ENCODE peak calls at places on chromosomes 1 and 21, in six cellular contexts. W, S, T, P, N and K are unnamed samples.

GRCh38 chr1:235074335-235075120 is 54.1 kb downstream of the TOMM20 start:
- DNase-seq in W (peak; percentile 34), S (no peak), T (peak; percentile 75), P (peak; percentile 67), N (no peak), K (no peak)

GRCh38 chr1:105172803-105173202 is 1423.1 kb downstream of the AMY1C start:
- DNase-seq in W (no peak), S (no peak), T (no peak), P (no peak), N (no peak), K (no peak)

GRCh38 chr1:170586321-170586855 is 54.4 kb downstream of the GORAB start:
- DNase-seq in W (no peak), S (no peak), T (no peak), P (no peak), N (no peak), K (no peak)

GRCh38 chr1:42333662-42334239 is 1.3 kb downstream of the FOXJ3 start:
- DNase-seq in W (no peak), S (no peak), T (no peak), P (no peak), N (no peak), K (no peak)

GRCh38 chr1:156870734-156871133 is 10.1 kb downstream of the NTRK1 start:
- DNase-seq in W (peak; percentile 92), S (no peak), T (peak; percentile 49), P (peak; percentile 81), N (no peak), K (no peak)

GRCh38 chr1:199168895-199169294 is 530.1 kb downstream of the PTPRC start:
- DNase-seq in W (no peak), S (no peak), T (no peak), P (no peak), N (no peak), K (no peak)

GRCh38 chr1:19220991-19221390 is 10.9 kb upstream of the UBR4 start:
- DNase-seq in W (no peak), S (no peak), T (no peak), P (no peak), N (no peak), K (no peak)

GRCh38 chr1:22123901-22124404 is 18.9 kb downstream of the WNT4 start:
- DNase-seq in W (no peak), S (no peak), T (no peak), P (no peak), N (no peak), K (no peak)

GRCh38 chr1:212668477-212668876 is 31.2 kb downstream of the BATF3 start:
- DNase-seq in W (no peak), S (no peak), T (no peak), P (no peak), N (no peak), K (no peak)

GRCh38 chr1:158003409-158003805 is 10.0 kb downstream of the KIRREL1 start:
- DNase-seq in W (no peak), S (no peak), T (no peak), P (no peak), N (no peak), K (no peak)

GRCh38 chr1:235783148-235783776 is 83.4 kb downstream of the LYST start:
- DNase-seq in W (peak; percentile 8), S (no peak), T (no peak), P (peak; percentile 55), N (no peak), K (peak; percentile 17)

GRCh38 chr1:94081566-94082344 is 39.2 kb downstream of the ABCA4 start:
- DNase-seq in W (no peak), S (no peak), T (peak; percentile 91), P (peak; percentile 46), N (no peak), K (no peak)

GRCh38 chr1:236301958-236302335 is 20.2 kb upstream of the ERO1B start:
- DNase-seq in W (no peak), S (no peak), T (no peak), P (no peak), N (no peak), K (no peak)

GRCh38 chr1:213231795-213232231 is 180.8 kb downstream of the RPS6KC1 start:
- DNase-seq in W (peak; percentile 8), S (no peak), T (no peak), P (peak; percentile 6), N (no peak), K (peak; percentile 60)

GRCh38 chr1:204178487-204179281 is 12.5 kb upstream of the REN start:
- DNase-seq in W (no peak), S (no peak), T (no peak), P (no peak), N (no peak), K (no peak)

GRCh38 chr1:41802532-41803501 is 115.9 kb downstream of the HIVEP3 start:
- DNase-seq in W (no peak), S (no peak), T (no peak), P (no peak), N (peak; percentile 19), K (no peak)

GRCh38 chr1:212225871-212226302 is 59.3 kb upstream of the PPP2R5A start:
- DNase-seq in W (no peak), S (no peak), T (no peak), P (no peak), N (no peak), K (no peak)

GRCh38 chr1:234891427-234891826 is 237.2 kb downstream of the TOMM20 start:
- DNase-seq in W (no peak), S (no peak), T (no peak), P (no peak), N (no peak), K (no peak)

GRCh38 chr1:19776287-19776686 is 23.4 kb downstream of the TMCO4 start:
- DNase-seq in W (no peak), S (no peak), T (no peak), P (no peak), N (no peak), K (no peak)

GRCh38 chr21:32794643-32795042 is 23.1 kb upstream of the PAXBP1 start:
- DNase-seq in W (no peak), S (no peak), T (no peak), P (no peak), N (no peak), K (no peak)

GRCh38 chr1:58879464-58879863 is 95.6 kb upstream of the JUN start:
- DNase-seq in W (no peak), S (no peak), T (no peak), P (no peak), N (no peak), K (no peak)

GRCh38 chr1:45297604-45298356 is 28.9 kb upstream of the HPDL start:
- DNase-seq in W (no peak), S (no peak), T (no peak), P (no peak), N (no peak), K (no peak)

GRCh38 chr1:244863491-244864252 is 671 bp downstream of the HNRNPU start:
- DNase-seq in W (no peak), S (peak; percentile 58), T (no peak), P (no peak), N (no peak), K (no peak)

GRCh38 chr1:22711591-22712501 is 1.2 kb downstream of the EPHB2 start:
- DNase-seq in W (no peak), S (no peak), T (no peak), P (peak; percentile 29), N (no peak), K (no peak)

GRCh38 chr1:17763995-17764394 is 8.9 kb downstream of the ACTL8 start:
- DNase-seq in W (no peak), S (no peak), T (no peak), P (no peak), N (no peak), K (no peak)

GRCh38 chr1:220921498-220921897 is 42.3 kb downstream of the HLX start:
- DNase-seq in W (no peak), S (no peak), T (no peak), P (no peak), N (no peak), K (no peak)